ENCODE peak calls at places on chromosome 14, in seven cellular contexts. D is HL-60, F is spleen, M is stomach, H is H1, Q is GM12878, A is HCT116. E is an unnamed sample.

GRCh38 chr14:76181546-76181945 is 29.8 kb downstream of the GPATCH2L start:
- DNase-seq in D (no peak), F (no peak), M (no peak), H (no peak), Q (no peak), A (no peak), E (no peak)

GRCh38 chr14:66228267-66228970 is 257.8 kb upstream of the CCDC196 start:
- DNase-seq in D (no peak), F (no peak), M (no peak), H (no peak), Q (no peak), A (peak), E (no peak)

GRCh38 chr14:61177279-61178225 is 103.6 kb downstream of the TMEM30B start:
- DNase-seq in D (no peak), F (no peak), M (no peak), H (no peak), Q (no peak), A (peak), E (peak)

GRCh38 chr14:100473249-100473648 is 114.0 kb downstream of the BEGAIN start:
- DNase-seq in D (no peak), F (no peak), M (no peak), H (no peak), Q (no peak), A (no peak), E (no peak)

GRCh38 chr14:91108941-91109611 is 4.8 kb upstream of the DGLUCY start:
- DNase-seq in D (peak), F (no peak), M (peak), H (no peak), Q (no peak), A (no peak), E (no peak)

GRCh38 chr14:36948157-36948859 is 224.1 kb downstream of the SLC25A21 start:
- DNase-seq in D (no peak), F (no peak), M (no peak), H (no peak), Q (no peak), A (no peak), E (no peak)

GRCh38 chr14:98932436-98933325 is 339.3 kb downstream of the BCL11B start:
- DNase-seq in D (no peak), F (peak), M (no peak), H (no peak), Q (no peak), A (no peak), E (no peak)

GRCh38 chr14:64232095-64232830 is 61.9 kb downstream of the ESR2 start:
- DNase-seq in D (no peak), F (no peak), M (no peak), H (no peak), Q (peak), A (no peak), E (no peak)

GRCh38 chr14:60561845-60562746 is 53.1 kb downstream of the SIX6 start:
- DNase-seq in D (peak), F (no peak), M (peak), H (peak), Q (peak), A (peak), E (no peak)

GRCh38 chr14:103400537-103400936 is 15.3 kb downstream of the MARK3 start:
- DNase-seq in D (no peak), F (no peak), M (no peak), H (no peak), Q (no peak), A (no peak), E (no peak)

GRCh38 chr14:103404920-103405319 is 19.7 kb downstream of the MARK3 start:
- DNase-seq in D (no peak), F (no peak), M (peak), H (no peak), Q (no peak), A (no peak), E (no peak)

GRCh38 chr14:103404032-103404918 is 19.1 kb downstream of the MARK3 start:
- DNase-seq in D (peak), F (no peak), M (no peak), H (peak), Q (no peak), A (no peak), E (no peak)

GRCh38 chr14:103401223-103402214 is 16.3 kb downstream of the MARK3 start:
- DNase-seq in D (no peak), F (no peak), M (no peak), H (no peak), Q (no peak), A (no peak), E (no peak)

DNA sequence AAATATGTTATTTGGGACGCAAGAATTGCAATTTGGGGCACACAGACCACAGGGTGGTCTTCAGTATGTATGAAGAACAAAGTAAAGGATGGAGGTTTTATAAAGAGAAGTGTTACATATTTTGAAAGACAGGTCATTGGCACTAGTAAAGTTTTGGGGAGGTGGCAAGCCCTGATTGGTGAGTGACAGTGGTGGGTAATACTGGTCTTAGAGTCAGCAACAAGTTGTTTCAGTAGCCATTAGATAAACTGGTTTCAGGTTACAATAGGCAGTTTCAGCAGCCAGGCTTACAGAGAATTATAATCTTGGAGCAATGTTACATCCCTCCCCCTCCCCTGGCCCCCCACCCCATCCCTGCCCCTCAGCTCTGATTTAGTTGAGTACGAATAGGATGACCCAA is 17.5 kb downstream of the MARK3 start:
- DNase-seq in D (no peak), F (no peak), M (no peak), H (no peak), Q (no peak), A (no peak), E (no peak)
- H3K27ac ChIP-seq in D (no peak), F (no peak), M (no peak), H (no peak), Q (no peak), A (no peak), E (no peak)

GRCh38 chr14:69612759-69613145 is 1.4 kb downstream of the SUSD6 start:
- DNase-seq in D (no peak), F (no peak), M (no peak), H (no peak), Q (no peak), A (peak), E (no peak)

GRCh38 chr14:69612014-69612758 is 790 bp downstream of the SUSD6 start:
- DNase-seq in D (peak), F (peak), M (no peak), H (no peak), Q (no peak), A (no peak), E (no peak)

GRCh38 chr14:69610020-69610858 is 1.2 kb upstream of the SUSD6 start:
- DNase-seq in D (no peak), F (no peak), M (no peak), H (no peak), Q (no peak), A (no peak), E (no peak)

GRCh38 chr14:69610859-69611263 is 535 bp upstream of the SUSD6 start:
- DNase-seq in D (no peak), F (no peak), M (no peak), H (no peak), Q (no peak), A (no peak), E (no peak)

GRCh38 chr14:69611264-69612013 is at the start of gene SUSD6:
- DNase-seq in D (peak), F (peak), M (peak), H (peak), Q (no peak), A (peak), E (peak)
- TF ChIP-seq POLR2AphosphoS5 in D (no peak), F (peak), M (peak), H (no peak), Q (peak), A (peak), E (peak)

GRCh38 chr14:33699300-33699699 is 251.6 kb downstream of the EGLN3 start:
- DNase-seq in D (no peak), F (no peak), M (no peak), H (no peak), Q (no peak), A (no peak), E (no peak)
- H3K27ac ChIP-seq in D (no peak), F (no peak), M (no peak), H (no peak), Q (no peak), A (no peak), E (no peak)

GRCh38 chr14:56120091-56120632 is 2.0 kb downstream of the PELI2 start:
- DNase-seq in D (peak), F (no peak), M (no peak), H (no peak), Q (no peak), A (no peak), E (no peak)

GRCh38 chr14:56118611-56119181 is 485 bp downstream of the PELI2 start:
- DNase-seq in D (no peak), F (peak), M (peak), H (no peak), Q (no peak), A (no peak), E (no peak)

GRCh38 chr14:56119221-56119967 is 1.2 kb downstream of the PELI2 start:
- DNase-seq in D (peak), F (peak), M (peak), H (peak), Q (no peak), A (no peak), E (no peak)

GRCh38 chr14:56116128-56116900 is 1.9 kb upstream of the PELI2 start:
- DNase-seq in D (peak), F (peak), M (no peak), H (no peak), Q (no peak), A (no peak), E (no peak)

DNA sequence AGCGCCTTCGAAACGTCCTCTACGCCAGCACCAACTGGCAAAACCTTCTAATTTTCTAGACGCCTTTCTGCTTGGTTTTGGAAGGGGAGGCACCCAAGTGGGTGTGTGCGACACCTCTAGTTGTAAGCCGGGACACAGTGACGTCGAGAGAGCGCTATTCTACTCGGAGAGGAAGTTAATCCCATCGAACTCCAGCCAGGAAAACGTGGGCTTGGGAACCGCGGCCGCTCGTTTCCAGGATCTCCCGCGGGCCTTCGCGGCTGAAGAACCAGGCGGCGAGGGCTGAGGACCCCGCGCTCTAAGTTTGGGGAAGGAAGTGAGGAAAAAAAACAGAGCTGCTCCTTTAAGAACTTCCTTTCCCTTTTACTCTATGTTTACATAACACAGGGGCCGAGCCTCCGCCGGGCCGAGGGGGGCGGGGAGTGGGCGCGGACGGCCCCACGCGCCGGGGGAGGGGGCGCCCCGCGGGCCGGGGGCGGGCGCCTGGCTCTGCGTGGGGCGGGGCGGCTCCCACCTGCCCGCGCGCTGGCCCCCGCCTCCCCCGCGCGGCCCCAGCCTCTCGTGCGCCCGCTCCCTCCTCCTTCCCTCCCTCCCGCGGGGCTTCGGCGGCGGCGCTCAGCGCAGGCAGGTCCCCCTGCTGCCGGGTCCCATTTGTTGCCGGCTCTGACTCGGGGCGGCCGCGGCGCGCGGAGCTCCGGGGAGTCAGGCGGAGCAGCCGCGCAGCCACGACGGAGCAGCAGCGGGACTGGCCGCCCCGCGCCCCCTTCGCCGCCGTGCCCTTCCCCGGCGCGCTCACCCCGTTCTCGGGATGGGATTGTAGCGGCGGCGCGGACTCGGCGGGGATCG is at the start of gene PELI2:
- DNase-seq in D (peak), F (peak), M (peak), H (peak), Q (no peak), A (peak), E (no peak)
- TF ChIP-seq POLR2AphosphoS5 in D (peak), F (peak), M (peak), H (no peak), Q (no peak), A (no peak), E (peak)

DNA sequence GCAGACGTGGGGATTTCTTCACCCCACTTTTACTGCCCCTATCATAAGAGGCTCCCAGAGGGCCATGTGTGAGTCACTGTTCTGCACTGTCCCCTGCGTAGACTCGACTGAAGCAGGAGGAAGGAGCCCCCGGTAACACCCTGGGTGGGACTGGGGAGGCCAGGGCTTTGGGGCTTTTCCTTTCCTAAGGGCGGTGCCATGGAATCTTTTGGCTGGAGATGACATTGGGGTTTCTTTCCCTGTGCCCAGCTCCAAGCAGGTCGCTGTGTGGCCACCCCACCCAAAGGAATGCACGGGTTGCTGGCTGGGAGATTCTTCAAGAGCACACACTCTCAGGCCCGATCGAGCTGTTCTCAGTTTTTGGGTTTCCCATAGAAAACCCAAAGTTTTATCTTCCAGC is 62.3 kb upstream of the RIN3 start:
- DNase-seq in D (no peak), F (peak), M (no peak), H (no peak), Q (no peak), A (no peak), E (no peak)
- H3K27ac ChIP-seq in D (no peak), F (peak), M (no peak), H (no peak), Q (no peak), A (no peak), E (no peak)

GRCh38 chr14:39186941-39187525 is 12.0 kb downstream of the PNN start:
- DNase-seq in D (no peak), F (no peak), M (no peak), H (no peak), Q (no peak), A (no peak), E (no peak)

GRCh38 chr14:39184628-39185255 is 9.7 kb downstream of the PNN start:
- DNase-seq in D (no peak), F (no peak), M (no peak), H (no peak), Q (no peak), A (no peak), E (no peak)

GRCh38 chr14:39181693-39182047 is 6.6 kb downstream of the PNN start:
- DNase-seq in D (no peak), F (no peak), M (no peak), H (no peak), Q (no peak), A (no peak), E (no peak)

GRCh38 chr14:39182770-39183684 is 8.0 kb downstream of the PNN start:
- DNase-seq in D (no peak), F (no peak), M (no peak), H (no peak), Q (no peak), A (no peak), E (no peak)

DNA sequence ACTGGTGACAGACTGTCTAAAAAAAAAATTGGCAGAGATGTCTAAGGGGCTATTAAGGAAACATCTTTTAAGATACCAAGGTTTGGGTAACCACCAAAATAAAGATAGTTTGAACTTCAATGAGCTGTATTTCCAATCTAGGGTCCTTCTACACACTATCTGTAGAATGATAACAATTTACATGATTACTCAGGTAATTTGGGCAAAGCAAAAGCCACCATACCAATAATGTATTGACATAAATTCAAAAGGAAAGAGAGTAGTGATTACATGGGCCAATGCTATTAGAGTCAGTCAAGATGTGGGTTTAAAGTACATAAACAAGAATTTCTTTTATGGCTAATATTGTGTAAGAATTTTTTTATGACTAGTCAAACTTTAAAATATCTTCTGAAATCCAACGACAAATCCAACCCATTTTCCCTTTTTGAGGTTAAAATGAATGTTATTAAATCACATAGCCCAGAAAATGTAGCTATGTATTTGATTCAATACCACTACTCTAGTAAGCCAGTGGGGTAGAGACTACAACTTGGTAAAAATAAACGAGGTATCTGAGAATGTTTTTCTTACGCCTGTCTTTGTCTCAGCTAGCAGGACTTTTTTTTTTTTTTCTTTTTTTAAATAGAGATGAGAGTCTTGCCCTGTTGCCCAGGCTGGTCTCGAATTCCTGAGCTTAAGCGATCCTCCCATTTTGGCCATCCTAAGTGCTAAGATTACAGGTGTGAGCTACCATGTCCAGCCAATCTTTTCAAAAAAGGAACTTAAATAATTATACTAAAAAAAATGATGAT is 10.4 kb downstream of the PNN start:
- DNase-seq in D (no peak), F (no peak), M (no peak), H (no peak), Q (no peak), A (no peak), E (no peak)
- TF ChIP-seq POLR2AphosphoS5 in D (no peak), F (no peak), M (no peak), H (no peak), Q (peak), A (no peak), E (no peak)

GRCh38 chr14:21535545-21536394 is 9.6 kb upstream of the SALL2 start:
- DNase-seq in D (no peak), F (no peak), M (no peak), H (no peak), Q (no peak), A (no peak), E (no peak)
- H3K27ac ChIP-seq in D (no peak), F (no peak), M (no peak), H (peak), Q (no peak), A (no peak), E (no peak)

GRCh38 chr14:93481758-93482157 is 51.0 kb downstream of the UNC79 start:
- DNase-seq in D (no peak), F (no peak), M (no peak), H (no peak), Q (no peak), A (no peak), E (no peak)
- TF ChIP-seq POLR2AphosphoS5 in D (no peak), F (no peak), M (no peak), H (no peak), Q (no peak), A (no peak), E (no peak)

E was measured in esophagus muscularis mucosa.